ENCODE peak calls at places on chromosomes 4 and X, in five cellular contexts. J is heart right ventricle, O is NCI-H774, S is anterior cingulate cortex, L is aorta. N is an unnamed sample.

GRCh38 chrX:39418936-39419659 is 617.8 kb downstream of the MID1IP1 start:
- DNase-seq in L (no peak), J (peak; percentile 42), S (no peak), O (no peak), N (no peak)

GRCh38 chr4:4443821-4444220 is 56.9 kb downstream of the NSG1 start:
- DNase-seq in J (no peak), S (no peak), O (no peak), L (no peak), N (no peak)

GRCh38 chr4:128782076-128782715 is 27.3 kb upstream of the JADE1 start:
- DNase-seq in S (no peak), O (no peak), L (no peak), J (peak; percentile 24), N (peak; percentile 19)

GRCh38 chrX:153953342-153953830 is 8.9 kb upstream of the RENBP start:
- DNase-seq in J (peak; percentile 68), S (peak; percentile 39), O (peak; percentile 27), L (peak; percentile 84), N (peak; percentile 68)

GRCh38 chr4:122458625-122459024 is 2.1 kb upstream of the IL2 start:
- DNase-seq in L (no peak), O (no peak), S (no peak), J (no peak), N (no peak)

GRCh38 chrX:153520286-153520917 is 3.0 kb downstream of the ATP2B3 start:
- DNase-seq in J (no peak), O (no peak), S (no peak), L (no peak), N (no peak)

GRCh38 chr4:75054089-75054488 is 121.2 kb downstream of the PARM1 start:
- DNase-seq in J (no peak), S (no peak), L (no peak), O (no peak), N (no peak)

GRCh38 chr4:155690044-155690837 is 23.6 kb downstream of the GUCY1A1 start:
- DNase-seq in S (no peak), J (no peak), L (no peak), O (no peak), N (no peak)

GRCh38 chr4:36385951-36386561 is 104.6 kb downstream of the DTHD1 start:
- DNase-seq in O (no peak), S (no peak), L (no peak), J (no peak), N (no peak)

GRCh38 chrX:149513713-149514427 is 8.8 kb upstream of the IDS start:
- DNase-seq in L (no peak), O (no peak), S (no peak), J (no peak), N (no peak)

GRCh38 chr4:153564630-153565525 is 98.7 kb downstream of the TMEM131L start:
- DNase-seq in S (peak; percentile 16), J (no peak), O (no peak), L (no peak), N (no peak)

GRCh38 chrX:85851418-85851817 is 195.9 kb downstream of the CHM start:
- DNase-seq in L (no peak), O (no peak), S (no peak), J (no peak), N (no peak)

GRCh38 chr4:2786152-2786671 is 6.7 kb upstream of the SH3BP2 start:
- DNase-seq in O (no peak), J (no peak), S (no peak), L (no peak), N (peak; percentile 62)

GRCh38 chrX:320126-320783 is 1.7 kb upstream of the GTPBP6 start:
- DNase-seq in L (peak; percentile 61), O (no peak), J (no peak), S (no peak), N (no peak)

GRCh38 chr4:65592089-65592488 is 78.2 kb downstream of the EPHA5 start:
- DNase-seq in L (no peak), S (no peak), J (no peak), O (no peak), N (no peak)

GRCh38 chr4:6292376-6293096 is 22.9 kb downstream of the WFS1 start:
- DNase-seq in S (no peak), L (no peak), O (no peak), J (no peak), N (no peak)

GRCh38 chrX:45295587-45295986 is 94.9 kb upstream of the DIPK2B start:
- DNase-seq in L (no peak), J (no peak), O (peak; percentile 31), S (no peak), N (no peak)

GRCh38 chr4:89506866-89507494 is 199.4 kb upstream of the GPRIN3 start:
- DNase-seq in J (no peak), S (no peak), O (no peak), L (no peak), N (no peak)

GRCh38 chr4:10095296-10095991 is 21.2 kb downstream of the WDR1 start:
- DNase-seq in J (no peak), O (no peak), S (no peak), L (no peak), N (no peak)

GRCh38 chr4:69951602-69952001 is 13.9 kb downstream of the CSN2 start:
- DNase-seq in O (no peak), J (no peak), S (no peak), L (no peak), N (no peak)

GRCh38 chr4:109947457-109947856 is 34.8 kb downstream of the EGF start:
- DNase-seq in J (no peak), L (no peak), O (no peak), S (no peak), N (no peak)

GRCh38 chrX:37347420-37347819 is 1.7 kb upstream of the PRRG1 start:
- DNase-seq in J (no peak), O (no peak), S (no peak), L (no peak), N (no peak)

GRCh38 chr4:67713531-67714247 is 12.7 kb upstream of the UBA6 start:
- DNase-seq in S (no peak), O (no peak), J (no peak), L (no peak), N (no peak)

GRCh38 chr4:140059159-140059558 is 94.8 kb downstream of the MAML3 start:
- DNase-seq in J (no peak), L (no peak), S (no peak), O (no peak), N (no peak)

GRCh38 chrX:124026529-124026928 is 65.0 kb downstream of the STAG2 start:
- DNase-seq in L (no peak), J (no peak), S (no peak), O (no peak), N (no peak)

GRCh38 chr4:3786196-3786869 is 20.1 kb downstream of the ADRA2C start:
- DNase-seq in L (no peak), S (peak; percentile 60), J (no peak), O (no peak), N (no peak)

N was measured in activated B cell treated with CpG ODN at 0.5 μM for 24 hours.